ENCODE peak calls at places on chromosomes 12 and 14, in eight cellular contexts. U, O, H, V, N, G, A and K are unnamed samples.

GRCh38 chr14:33958616-33959226 is 7.8 kb upstream of the EGLN3 start:
- DNase-seq in V (no peak), G (no peak), H (no peak), U (no peak), O (no peak), N (no peak), A (no peak), K (no peak)

GRCh38 chr12:1488908-1489381 is 105.4 kb downstream of the FBXL14 start:
- DNase-seq in N (no peak), O (no peak), A (no peak), H (no peak), U (no peak), V (no peak), G (peak), K (peak)

GRCh38 chr14:104707629-104708595 is 16.1 kb upstream of the ADSS1 start:
- DNase-seq in G (no peak), A (no peak), U (no peak), H (no peak), N (no peak), V (no peak), O (no peak), K (peak)

GRCh38 chr12:11508699-11509098 is 113.3 kb upstream of the PRB2 start:
- DNase-seq in A (no peak), V (no peak), G (peak), H (no peak), O (no peak), U (no peak), N (no peak), K (no peak)

GRCh38 chr12:68871899-68872298 is 61.1 kb downstream of the CPM start:
- DNase-seq in G (peak), A (peak), U (no peak), H (no peak), V (no peak), N (no peak), O (no peak), K (peak)

GRCh38 chr14:63551338-63551737 is 8.2 kb upstream of the PPP2R5E start:
- DNase-seq in G (peak), H (peak), A (no peak), U (no peak), V (no peak), O (no peak), N (no peak), K (no peak)

GRCh38 chr12:108560321-108560721 is 652 bp downstream of the SART3 start:
- DNase-seq in O (no peak), G (peak), V (no peak), U (peak), N (no peak), H (no peak), A (peak), K (no peak)

GRCh38 chr14:102504302-102504950 is 5.2 kb downstream of the ANKRD9 start:
- DNase-seq in O (no peak), G (no peak), N (no peak), A (no peak), U (no peak), V (no peak), H (no peak), K (no peak)

GRCh38 chr12:24839268-24839791 is 109.6 kb downstream of the BCAT1 start:
- DNase-seq in V (no peak), H (no peak), U (no peak), N (no peak), A (no peak), O (no peak), G (no peak), K (no peak)

GRCh38 chr12:59401862-59402261 is 194.0 kb upstream of the SLC16A7 start:
- DNase-seq in N (no peak), A (no peak), U (no peak), V (no peak), G (peak), O (no peak), H (no peak), K (no peak)

GRCh38 chr12:19251481-19251880 is 121.9 kb downstream of the PLEKHA5 start:
- DNase-seq in H (no peak), V (no peak), O (no peak), A (no peak), N (no peak), U (no peak), G (no peak), K (no peak)

GRCh38 chr12:51320695-51321320 is 3.2 kb downstream of the BIN2 start:
- DNase-seq in U (peak), G (peak), O (no peak), H (no peak), V (no peak), A (no peak), N (no peak), K (peak)

GRCh38 chr14:99034711-99035171 is 237.3 kb downstream of the BCL11B start:
- DNase-seq in G (no peak), V (no peak), O (no peak), U (no peak), N (no peak), A (no peak), H (no peak), K (no peak)

GRCh38 chr12:19706936-19707335 is 267.6 kb downstream of the AEBP2 start:
- DNase-seq in G (peak), U (no peak), N (no peak), H (no peak), O (no peak), V (no peak), A (no peak), K (no peak)

GRCh38 chr12:3523058-3523457 is 32.1 kb downstream of the PRMT8 start:
- DNase-seq in V (no peak), A (no peak), U (no peak), O (no peak), H (peak), N (no peak), G (peak), K (no peak)

GRCh38 chr12:96487214-96487613 is 2.2 kb upstream of the CFAP54 start:
- DNase-seq in U (peak), H (peak), V (no peak), G (peak), A (no peak), N (no peak), O (no peak), K (no peak)

GRCh38 chr14:57816568-57817284 is 49.2 kb downstream of the SLC35F4 start:
- DNase-seq in A (no peak), N (no peak), V (no peak), H (peak), U (no peak), G (no peak), O (no peak), K (no peak)

GRCh38 chr14:38989917-38990546 is 113.0 kb downstream of the SEC23A start:
- DNase-seq in A (no peak), V (no peak), N (no peak), O (peak), G (no peak), H (no peak), U (no peak), K (no peak)

GRCh38 chr12:124036117-124037109 is 63.4 kb downstream of the ZNF664 start:
- DNase-seq in A (peak), H (peak), V (peak), G (peak), U (no peak), N (peak), O (peak), K (peak)

GRCh38 chr12:52949413-52950331 is 754 bp downstream of the KRT18 start:
- DNase-seq in A (peak), V (no peak), G (peak), N (no peak), U (no peak), O (no peak), H (peak), K (peak)

GRCh38 chr12:106106129-106106566 is 32.6 kb downstream of the NUAK1 start:
- DNase-seq in O (no peak), A (no peak), N (no peak), V (no peak), U (no peak), G (no peak), H (no peak), K (no peak)

GRCh38 chr14:75794615-75795038 is 133.6 kb downstream of the TTLL5 start:
- DNase-seq in A (no peak), V (no peak), H (no peak), U (peak), G (peak), N (peak), O (peak), K (no peak)

GRCh38 chr14:74437654-74438053 is 11.6 kb upstream of the SYNDIG1L start:
- DNase-seq in G (no peak), U (no peak), A (no peak), V (no peak), N (no peak), H (no peak), O (no peak), K (peak)

GRCh38 chr12:9702239-9702638 is 30.7 kb downstream of the CLECL1 start:
- DNase-seq in V (no peak), U (no peak), O (no peak), A (no peak), H (no peak), N (no peak), G (no peak), K (no peak)